ENCODE peak calls at places on chromosomes 5 and 9, in four cellular contexts. One of them, this sample, is unnamed.

GRCh38 chr5:677131-678101 is 15.7 kb downstream of the TPPP start:
- DNase-seq in retinal pigment epithelial cell: no peak
- DNase-seq in stimulated activated CD8-positive, alpha-beta memory T cell treated with anti-CD3 and anti-CD28 coated beads, Interleukin-7, amount 100 ng/mL, for 1 hour: no peak
- DNase-seq in AG09309: no peak
- DNase-seq in this sample: no peak

GRCh38 chr9:34171753-34172535 is 6.9 kb upstream of the UBAP1 start:
- DNase-seq in AG09309: no peak
- DNase-seq in stimulated activated CD8-positive, alpha-beta memory T cell treated with anti-CD3 and anti-CD28 coated beads, Interleukin-7, amount 100 ng/mL, for 1 hour: no peak
- DNase-seq in retinal pigment epithelial cell: no peak
- DNase-seq in this sample: no peak

GRCh38 chr9:119003882-119004617 is 365.2 kb downstream of the BRINP1 start:
- DNase-seq in AG09309: no peak
- DNase-seq in stimulated activated CD8-positive, alpha-beta memory T cell treated with anti-CD3 and anti-CD28 coated beads, Interleukin-7, amount 100 ng/mL, for 1 hour: no peak
- DNase-seq in retinal pigment epithelial cell: no peak
- DNase-seq in this sample: peak

GRCh38 chr9:124487491-124488182 is 19.6 kb downstream of the NR5A1 start:
- DNase-seq in stimulated activated CD8-positive, alpha-beta memory T cell treated with anti-CD3 and anti-CD28 coated beads, Interleukin-7, amount 100 ng/mL, for 1 hour: no peak
- DNase-seq in AG09309: no peak
- DNase-seq in retinal pigment epithelial cell: no peak
- DNase-seq in this sample: no peak

GRCh38 chr5:14445581-14446290 is 135.9 kb upstream of the OTULINL start:
- DNase-seq in AG09309: no peak
- DNase-seq in stimulated activated CD8-positive, alpha-beta memory T cell treated with anti-CD3 and anti-CD28 coated beads, Interleukin-7, amount 100 ng/mL, for 1 hour: no peak
- DNase-seq in retinal pigment epithelial cell: no peak
- DNase-seq in this sample: no peak

GRCh38 chr5:139925163-139925562 is 117.9 kb downstream of the NRG2 start:
- DNase-seq in stimulated activated CD8-positive, alpha-beta memory T cell treated with anti-CD3 and anti-CD28 coated beads, Interleukin-7, amount 100 ng/mL, for 1 hour: no peak
- DNase-seq in retinal pigment epithelial cell: no peak
- DNase-seq in AG09309: no peak
- DNase-seq in this sample: no peak

GRCh38 chr5:102312586-102312985 is 16.5 kb upstream of the SLCO4C1 start:
- DNase-seq in AG09309: no peak
- DNase-seq in stimulated activated CD8-positive, alpha-beta memory T cell treated with anti-CD3 and anti-CD28 coated beads, Interleukin-7, amount 100 ng/mL, for 1 hour: no peak
- DNase-seq in retinal pigment epithelial cell: no peak
- DNase-seq in this sample: peak

GRCh38 chr5:36570268-36570667 is 36.1 kb upstream of the SLC1A3 start:
- DNase-seq in stimulated activated CD8-positive, alpha-beta memory T cell treated with anti-CD3 and anti-CD28 coated beads, Interleukin-7, amount 100 ng/mL, for 1 hour: no peak
- DNase-seq in retinal pigment epithelial cell: no peak
- DNase-seq in AG09309: no peak
- DNase-seq in this sample: no peak

GRCh38 chr5:5063533-5063953 is 76.6 kb upstream of the ADAMTS16 start:
- DNase-seq in retinal pigment epithelial cell: no peak
- DNase-seq in stimulated activated CD8-positive, alpha-beta memory T cell treated with anti-CD3 and anti-CD28 coated beads, Interleukin-7, amount 100 ng/mL, for 1 hour: no peak
- DNase-seq in AG09309: no peak
- DNase-seq in this sample: peak

GRCh38 chr9:124869986-124870560 is 8.1 kb downstream of the ARPC5L start:
- DNase-seq in stimulated activated CD8-positive, alpha-beta memory T cell treated with anti-CD3 and anti-CD28 coated beads, Interleukin-7, amount 100 ng/mL, for 1 hour: peak
- DNase-seq in retinal pigment epithelial cell: no peak
- DNase-seq in AG09309: no peak
- DNase-seq in this sample: no peak

GRCh38 chr9:37583522-37584121 is 7.4 kb upstream of the FBXO10 start:
- DNase-seq in stimulated activated CD8-positive, alpha-beta memory T cell treated with anti-CD3 and anti-CD28 coated beads, Interleukin-7, amount 100 ng/mL, for 1 hour: no peak
- DNase-seq in AG09309: no peak
- DNase-seq in retinal pigment epithelial cell: no peak
- DNase-seq in this sample: no peak